ENCODE peak calls at places on chromosomes 5 and 9, in nine cellular contexts. N, M, F, Z, H, K, U, B and X are unnamed samples.

GRCh38 chr9:79166005-79166404 is 405.8 kb upstream of the TLE4 start:
- DNase-seq in B (no peak), F (no peak), K (no peak), U (no peak), H (no peak), N (no peak), Z (no peak), M (no peak), X (no peak)

GRCh38 chr9:26954050-26954508 is 2.1 kb upstream of the IFT74 start:
- DNase-seq in K (peak), U (no peak), Z (no peak), N (no peak), F (no peak), H (no peak), M (no peak), B (no peak), X (no peak)

GRCh38 chr5:100758306-100758705 is 144.8 kb downstream of the ST8SIA4 start:
- DNase-seq in Z (no peak), F (no peak), K (no peak), M (no peak), H (no peak), N (no peak), U (no peak), B (no peak), X (no peak)

GRCh38 chr5:114055318-114055788 is 306.5 kb upstream of the KCNN2 start:
- DNase-seq in N (peak), F (peak), H (peak), K (peak), Z (peak), M (no peak), U (peak), B (peak), X (no peak)

GRCh38 chr5:125835293-125836172 is 587.7 kb upstream of the GRAMD2B start:
- DNase-seq in M (no peak), K (peak), U (peak), B (peak), H (peak), F (peak), N (no peak), Z (peak), X (peak)

GRCh38 chr9:35079041-35079425 is 709 bp downstream of the FANCG start:
- DNase-seq in F (no peak), B (peak), U (no peak), H (no peak), Z (no peak), K (no peak), N (no peak), M (no peak), X (no peak)

GRCh38 chr9:27785714-27786100 is 212.4 kb upstream of the C9orf72 start:
- DNase-seq in N (no peak), H (no peak), U (no peak), F (no peak), Z (no peak), M (no peak), B (no peak), K (no peak), X (no peak)

GRCh38 chr5:117999939-118000549 is 988.3 kb downstream of the DTWD2 start:
- DNase-seq in N (no peak), K (no peak), H (no peak), Z (no peak), F (no peak), U (no peak), B (no peak), M (no peak), X (no peak)

GRCh38 chr5:154945695-154946301 is 4.9 kb downstream of the MRPL22 start:
- DNase-seq in F (no peak), N (peak), Z (no peak), B (peak), K (peak), H (peak), M (no peak), U (no peak), X (no peak)

GRCh38 chr9:72982161-72982799 is 29.4 kb upstream of the ALDH1A1 start:
- DNase-seq in N (no peak), M (no peak), B (no peak), H (no peak), U (no peak), K (no peak), Z (no peak), F (no peak), X (no peak)

GRCh38 chr5:132059696-132060500 is 557 bp upstream of the IL3 start:
- DNase-seq in F (no peak), H (no peak), Z (peak), M (no peak), K (no peak), U (peak), N (no peak), B (no peak), X (no peak)

GRCh38 chr5:168590666-168591065 is 11.5 kb upstream of the PANK3 start:
- DNase-seq in Z (no peak), K (no peak), F (no peak), B (no peak), N (no peak), H (no peak), M (no peak), U (no peak), X (no peak)

GRCh38 chr5:97165726-97166125 is 17.3 kb downstream of the RIOK2 start:
- DNase-seq in N (no peak), U (no peak), F (no peak), K (no peak), Z (no peak), H (no peak), M (no peak), B (no peak), X (no peak)